ENCODE peak calls at places on chromosome 18, in seven cellular contexts. P is GM23338, D is keratinocyte, I is neural progenitor cell, X is GM23248, U is K562, Q is fibroblast of lung. C is an unnamed sample.

GRCh38 chr18:46226461-46226860 is 122.3 kb downstream of the HAUS1 start:
- DNase-seq in P (no peak), D (no peak), I (no peak), X (peak), U (no peak), Q (peak), C (no peak)

GRCh38 chr18:2625217-2625616 is 30.3 kb upstream of the SMCHD1 start:
- DNase-seq in P (no peak), D (no peak), I (no peak), X (no peak), U (no peak), Q (no peak), C (no peak)

GRCh38 chr18:35130236-35130635 is 89.0 kb downstream of the MAPRE2 start:
- DNase-seq in P (no peak), D (no peak), I (no peak), X (no peak), U (no peak), Q (no peak), C (no peak)

GRCh38 chr18:39455300-39455699 is 1889.7 kb upstream of the CELF4 start:
- DNase-seq in P (no peak), D (peak), I (no peak), X (peak), U (no peak), Q (peak), C (no peak)

GRCh38 chr18:45997689-45998088 is 30.6 kb upstream of the EPG5 start:
- DNase-seq in P (peak), D (no peak), I (no peak), X (no peak), U (no peak), Q (no peak), C (no peak)

GRCh38 chr18:12027046-12027445 is 45.7 kb downstream of the IMPA2 start:
- DNase-seq in P (no peak), D (peak), I (no peak), X (no peak), U (no peak), Q (no peak), C (no peak)

GRCh38 chr18:32310119-32310518 is 120.3 kb downstream of the MEP1B start:
- DNase-seq in P (no peak), D (no peak), I (no peak), X (peak), U (no peak), Q (peak), C (no peak)

GRCh38 chr18:8800876-8801262 is 95.5 kb downstream of the MTCL1 start:
- DNase-seq in P (no peak), D (no peak), I (peak), X (peak), U (no peak), Q (no peak), C (peak)

GRCh38 chr18:45359275-45360009 is 255.8 kb upstream of the SLC14A2 start:
- DNase-seq in P (no peak), D (no peak), I (no peak), X (no peak), U (no peak), Q (no peak), C (peak)

GRCh38 chr18:41073372-41073954 is 881.6 kb upstream of the PIK3C3 start:
- DNase-seq in P (no peak), D (no peak), I (no peak), X (peak), U (no peak), Q (peak), C (no peak)

GRCh38 chr18:57441395-57441794 is 6.2 kb downstream of the ONECUT2 start:
- DNase-seq in P (peak), D (no peak), I (peak), X (peak), U (no peak), Q (peak), C (no peak)
- TF ChIP-seq EZH2 in P (peak), D (no peak), I (peak), X (peak), U (no peak), Q (peak), C (no peak)

GRCh38 chr18:37714621-37715020 is 149.0 kb upstream of the CELF4 start:
- DNase-seq in P (no peak), D (no peak), I (no peak), X (no peak), U (no peak), Q (no peak), C (no peak)
- TF ChIP-seq EZH2 in P (no peak), D (no peak), I (no peak), X (no peak), U (no peak), Q (no peak), C (no peak)

DNA sequence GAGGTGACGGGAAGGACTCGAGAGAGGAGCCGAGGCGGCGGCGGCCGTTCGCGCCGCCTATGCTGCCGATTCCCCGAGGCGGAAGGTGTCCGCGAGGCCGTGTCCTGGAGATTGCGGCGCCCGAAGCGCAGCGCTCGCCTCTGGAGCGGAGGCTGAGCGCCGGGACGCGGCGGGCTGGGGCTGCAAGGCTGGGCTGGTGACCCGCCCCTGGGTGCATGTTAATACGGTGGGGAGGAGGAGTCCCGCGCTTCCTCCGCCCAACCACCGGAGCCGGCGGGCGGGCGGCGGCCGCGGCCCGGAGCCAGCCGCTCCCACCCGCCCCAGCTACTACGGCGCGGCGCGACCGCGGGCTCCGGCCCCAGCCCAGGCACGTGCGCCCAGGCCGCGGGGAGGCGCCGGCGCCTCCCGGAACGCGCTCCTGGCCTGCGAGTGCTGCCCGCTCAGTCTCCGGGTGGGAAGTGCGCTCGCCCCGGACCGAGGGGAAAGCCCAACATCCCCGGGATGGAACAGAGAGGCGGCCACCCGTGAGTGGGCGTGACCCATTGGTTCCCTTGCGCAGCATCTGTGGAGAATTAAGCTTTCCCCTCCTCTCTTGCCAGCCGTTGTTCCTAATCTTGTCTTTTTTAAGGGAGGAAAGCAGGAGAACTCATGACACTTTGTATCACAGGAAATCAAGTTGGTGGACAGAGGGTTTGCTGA is at the start of gene DLGAP1:
- DNase-seq in P (peak), D (no peak), I (peak), X (peak), U (no peak), Q (peak), C (peak)
- TF ChIP-seq EZH2 in P (no peak), D (no peak), I (peak), X (no peak), U (no peak), Q (no peak), C (no peak)

GRCh38 chr18:79396431-79397287 is 929 bp downstream of the NFATC1 start:
- DNase-seq in P (no peak), D (no peak), I (peak), X (peak), U (no peak), Q (peak), C (no peak)

GRCh38 chr18:79399275-79400081 is 3.7 kb downstream of the NFATC1 start:
- DNase-seq in P (no peak), D (no peak), I (no peak), X (peak), U (peak), Q (no peak), C (no peak)

GRCh38 chr18:79397288-79397829 is 1.6 kb downstream of the NFATC1 start:
- DNase-seq in P (no peak), D (no peak), I (no peak), X (no peak), U (no peak), Q (no peak), C (no peak)

GRCh38 chr18:79400091-79400590 is 4.4 kb downstream of the NFATC1 start:
- DNase-seq in P (no peak), D (no peak), I (peak), X (peak), U (peak), Q (no peak), C (no peak)

DNA sequence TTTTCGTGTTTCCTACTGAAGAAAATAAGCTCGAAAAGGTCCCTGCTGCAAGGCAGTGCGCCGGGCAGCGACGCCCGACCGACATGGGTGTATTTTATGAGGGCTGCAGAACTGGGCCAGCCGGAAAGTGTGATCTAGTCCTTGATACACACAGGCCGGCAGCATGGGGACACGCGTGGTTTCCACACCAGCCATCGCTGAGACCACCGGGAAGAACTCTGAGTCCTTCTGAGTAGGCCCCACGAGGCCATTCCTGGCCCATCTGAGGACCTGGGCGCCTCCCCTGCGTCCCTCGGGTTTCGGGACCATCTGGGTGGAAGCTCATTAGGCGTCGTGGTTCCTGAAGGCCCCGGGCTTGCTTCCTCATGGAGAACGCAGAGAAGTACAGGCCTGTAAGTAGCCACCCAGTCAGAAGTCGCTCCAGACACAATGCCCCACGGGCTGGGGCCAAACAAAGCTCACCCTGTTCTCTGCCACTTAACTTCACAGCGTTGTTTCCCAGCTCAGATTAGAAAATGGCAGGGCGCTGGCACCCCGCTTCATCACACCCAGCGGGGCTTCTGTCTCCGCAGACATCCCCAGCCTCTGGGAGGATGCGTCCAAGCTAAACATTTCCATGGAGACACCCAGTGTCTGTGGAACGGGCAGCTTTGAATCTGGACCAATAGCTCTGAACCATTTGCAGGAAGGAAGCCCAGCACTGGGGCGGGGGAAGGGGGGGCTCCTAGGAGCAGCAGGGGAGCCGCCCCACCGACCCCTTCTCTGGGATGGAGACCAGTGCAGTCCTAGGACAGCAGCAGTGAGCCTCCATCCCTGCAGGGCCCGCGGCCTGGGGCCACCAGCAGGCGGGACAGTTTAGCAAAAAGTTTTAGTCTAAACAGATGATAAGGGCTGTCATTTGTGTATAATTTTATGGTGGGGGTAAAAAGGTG is 2.4 kb downstream of the NFATC1 start:
- DNase-seq in P (no peak), D (no peak), I (no peak), X (no peak), U (no peak), Q (no peak), C (no peak)
- TF ChIP-seq EZH2 in P (peak), D (no peak), I (no peak), X (no peak), U (no peak), Q (no peak), C (no peak)

DNA sequence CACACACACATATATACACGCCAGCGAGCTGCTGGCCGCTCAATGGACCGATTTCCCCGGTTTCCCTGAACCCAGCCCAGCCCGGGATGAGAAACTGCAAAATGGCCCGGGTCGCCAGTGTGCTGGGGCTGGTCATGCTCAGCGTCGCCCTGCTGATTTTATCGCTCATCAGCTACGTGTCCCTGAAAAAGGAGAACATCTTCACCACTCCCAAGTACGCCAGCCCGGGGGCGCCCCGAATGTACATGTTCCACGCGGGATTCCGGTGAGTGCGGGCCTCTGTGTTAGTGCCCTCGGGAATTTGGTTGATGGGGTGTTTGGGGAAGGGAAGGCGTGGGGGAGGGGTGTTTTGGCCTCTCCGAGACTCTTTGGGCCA is 392 bp downstream of the ST8SIA3 start:
- DNase-seq in P (peak), D (no peak), I (peak), X (no peak), U (no peak), Q (no peak), C (no peak)
- TF ChIP-seq EZH2 in P (peak), D (peak), I (no peak), X (no peak), U (no peak), Q (no peak), C (no peak)

C was measured in PC-9.